ENCODE peak calls at places on chromosomes 6 and 20, in five cellular contexts. One of them, this sample, is unnamed.

GRCh38 chr6:169231790-169232506 is 21.7 kb downstream of the THBS2 start:
- DNase-seq in heart right ventricle: no peak
- DNase-seq in cardiac muscle cell: no peak
- DNase-seq in IMR-90: no peak
- DNase-seq in transverse colon: no peak
- DNase-seq in this sample: no peak

GRCh38 chr20:63847374-63848002 is 13.8 kb upstream of the ABHD16B start:
- DNase-seq in heart right ventricle: peak; percentile 72
- DNase-seq in cardiac muscle cell: no peak
- DNase-seq in IMR-90: no peak
- DNase-seq in transverse colon: no peak
- DNase-seq in this sample: no peak

GRCh38 chr6:169529931-169530761 is 171.7 kb downstream of the WDR27 start:
- DNase-seq in heart right ventricle: no peak
- DNase-seq in cardiac muscle cell: no peak
- DNase-seq in IMR-90: peak; percentile 80
- DNase-seq in transverse colon: peak; percentile 52
- DNase-seq in this sample: no peak

GRCh38 chr6:119142051-119142450 is 63.6 kb upstream of the FAM184A start:
- DNase-seq in heart right ventricle: no peak
- DNase-seq in cardiac muscle cell: no peak
- DNase-seq in IMR-90: no peak
- DNase-seq in transverse colon: no peak
- DNase-seq in this sample: no peak

GRCh38 chr6:81241717-81242116 is 510.8 kb downstream of the TENT5A start:
- DNase-seq in heart right ventricle: no peak
- DNase-seq in cardiac muscle cell: peak; percentile 40
- DNase-seq in IMR-90: peak; percentile 49
- DNase-seq in transverse colon: no peak
- DNase-seq in this sample: no peak

GRCh38 chr20:4867036-4867435 is 134.3 kb downstream of the SLC23A2 start:
- DNase-seq in heart right ventricle: no peak
- DNase-seq in cardiac muscle cell: no peak
- DNase-seq in IMR-90: no peak
- DNase-seq in transverse colon: no peak
- DNase-seq in this sample: no peak

GRCh38 chr20:40583195-40583594 is 105.8 kb downstream of the MAFB start:
- DNase-seq in heart right ventricle: no peak
- DNase-seq in cardiac muscle cell: no peak
- DNase-seq in IMR-90: no peak
- DNase-seq in transverse colon: peak; percentile 19
- DNase-seq in this sample: no peak

GRCh38 chr6:1792989-1793388 is 183.3 kb downstream of the FOXC1 start:
- DNase-seq in heart right ventricle: no peak
- DNase-seq in cardiac muscle cell: peak; percentile 28
- DNase-seq in IMR-90: peak; percentile 10
- DNase-seq in transverse colon: peak; percentile 19
- DNase-seq in this sample: no peak

GRCh38 chr6:155629652-155630051 is 174.0 kb upstream of the NOX3 start:
- DNase-seq in heart right ventricle: no peak
- DNase-seq in cardiac muscle cell: no peak
- DNase-seq in IMR-90: no peak
- DNase-seq in transverse colon: no peak
- DNase-seq in this sample: no peak

GRCh38 chr6:152632383-152632782 is 4.8 kb downstream of the SYNE1 start:
- DNase-seq in heart right ventricle: no peak
- DNase-seq in cardiac muscle cell: no peak
- DNase-seq in IMR-90: no peak
- DNase-seq in transverse colon: no peak
- DNase-seq in this sample: no peak

GRCh38 chr20:35598476-35598875 is 17.2 kb upstream of the SPAG4 start:
- DNase-seq in heart right ventricle: no peak
- DNase-seq in cardiac muscle cell: no peak
- DNase-seq in IMR-90: no peak
- DNase-seq in transverse colon: no peak
- DNase-seq in this sample: no peak

GRCh38 chr6:160919713-160920112 is 71.9 kb upstream of the MAP3K4 start:
- DNase-seq in heart right ventricle: no peak
- DNase-seq in cardiac muscle cell: no peak
- DNase-seq in IMR-90: peak; percentile 83
- DNase-seq in transverse colon: no peak
- DNase-seq in this sample: no peak

GRCh38 chr6:159107451-159108260 is 61.5 kb upstream of the FNDC1 start:
- DNase-seq in heart right ventricle: no peak
- DNase-seq in cardiac muscle cell: no peak
- DNase-seq in IMR-90: no peak
- DNase-seq in transverse colon: peak; percentile 51
- DNase-seq in this sample: no peak

GRCh38 chr6:127188752-127189151 is 70.3 kb downstream of the RSPO3 start:
- DNase-seq in heart right ventricle: no peak
- DNase-seq in cardiac muscle cell: no peak
- DNase-seq in IMR-90: no peak
- DNase-seq in transverse colon: no peak
- DNase-seq in this sample: no peak

GRCh38 chr6:38773338-38773737 is 58.2 kb downstream of the DNAH8 start:
- DNase-seq in heart right ventricle: no peak
- DNase-seq in cardiac muscle cell: peak; percentile 3
- DNase-seq in IMR-90: no peak
- DNase-seq in transverse colon: peak; percentile 22
- DNase-seq in this sample: no peak

GRCh38 chr6:145736854-145737181 is 1.5 kb upstream of the EPM2A start:
- DNase-seq in heart right ventricle: no peak
- DNase-seq in cardiac muscle cell: peak; percentile 14
- DNase-seq in IMR-90: peak; percentile 69
- DNase-seq in transverse colon: peak; percentile 8
- DNase-seq in this sample: no peak

GRCh38 chr6:105207524-105208269 is 27.9 kb upstream of the POPDC3 start:
- DNase-seq in heart right ventricle: no peak
- DNase-seq in cardiac muscle cell: no peak
- DNase-seq in IMR-90: peak; percentile 73
- DNase-seq in transverse colon: no peak
- DNase-seq in this sample: no peak

GRCh38 chr20:58251979-58252591 is 23.6 kb upstream of the ANKRD60 start:
- DNase-seq in heart right ventricle: no peak
- DNase-seq in cardiac muscle cell: no peak
- DNase-seq in IMR-90: peak; percentile 96
- DNase-seq in transverse colon: no peak
- DNase-seq in this sample: no peak

GRCh38 chr20:13858496-13859270 is 73.9 kb downstream of the NDUFAF5 start:
- DNase-seq in heart right ventricle: no peak
- DNase-seq in cardiac muscle cell: no peak
- DNase-seq in IMR-90: no peak
- DNase-seq in transverse colon: no peak
- DNase-seq in this sample: no peak

GRCh38 chr20:60213126-60213893 is 255.1 kb downstream of the CDH26 start:
- DNase-seq in heart right ventricle: no peak
- DNase-seq in cardiac muscle cell: no peak
- DNase-seq in IMR-90: no peak
- DNase-seq in transverse colon: no peak
- DNase-seq in this sample: no peak

GRCh38 chr6:116459927-116460326 is 1.2 kb upstream of the CALHM6 start:
- DNase-seq in heart right ventricle: no peak
- DNase-seq in cardiac muscle cell: no peak
- DNase-seq in IMR-90: no peak
- DNase-seq in transverse colon: no peak
- DNase-seq in this sample: no peak

GRCh38 chr20:8930691-8931090 is 138.2 kb upstream of the PLCB4 start:
- DNase-seq in heart right ventricle: no peak
- DNase-seq in cardiac muscle cell: no peak
- DNase-seq in IMR-90: peak; percentile 31
- DNase-seq in transverse colon: no peak
- DNase-seq in this sample: no peak

GRCh38 chr6:54283877-54284860 is 24.1 kb upstream of the TINAG start:
- DNase-seq in heart right ventricle: no peak
- DNase-seq in cardiac muscle cell: no peak
- DNase-seq in IMR-90: peak; percentile 34
- DNase-seq in transverse colon: no peak
- DNase-seq in this sample: no peak

DNA sequence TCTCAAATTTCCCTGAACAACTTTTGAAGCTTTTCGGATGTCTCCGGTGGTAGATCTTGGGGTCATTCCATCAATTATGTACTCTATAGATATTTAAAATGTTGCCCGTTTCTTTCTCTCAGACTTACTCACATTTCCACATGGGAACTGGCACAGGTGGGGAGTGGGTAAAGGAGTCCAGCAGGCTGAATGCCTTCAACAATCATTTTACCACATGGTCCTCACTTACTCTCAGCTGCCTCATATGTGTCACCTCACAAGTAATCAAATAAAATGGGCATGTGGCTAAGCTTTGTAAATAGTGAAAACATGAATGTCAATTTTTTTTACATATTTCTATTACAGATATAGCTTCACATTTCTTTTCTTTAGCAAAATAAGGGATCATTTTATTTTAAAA is 677 bp downstream of the HLA-DQA1 start:
- DNase-seq in heart right ventricle: no peak
- DNase-seq in cardiac muscle cell: no peak
- DNase-seq in IMR-90: no peak
- DNase-seq in transverse colon: no peak
- DNase-seq in this sample: no peak
- H3K4me1 ChIP-seq in heart right ventricle: no peaks in the 10 kb centered on the region
- H3K4me1 ChIP-seq in cardiac muscle cell: no peaks in the 10 kb centered on the region
- H3K4me1 ChIP-seq in IMR-90: no peaks in the 10 kb centered on the region
- H3K4me1 ChIP-seq in transverse colon: no peaks in the 10 kb centered on the region
- H3K4me1 ChIP-seq in this sample: no peaks in the 10 kb centered on the region

GRCh38 chr6:120357447-120357846 is 976.8 kb downstream of the TBC1D32 start:
- DNase-seq in heart right ventricle: peak; percentile 22
- DNase-seq in cardiac muscle cell: no peak
- DNase-seq in IMR-90: no peak
- DNase-seq in transverse colon: no peak
- DNase-seq in this sample: no peak

GRCh38 chr6:120355822-120356221 is 978.5 kb downstream of the TBC1D32 start:
- DNase-seq in heart right ventricle: no peak
- DNase-seq in cardiac muscle cell: no peak
- DNase-seq in IMR-90: no peak
- DNase-seq in transverse colon: no peak
- DNase-seq in this sample: no peak

GRCh38 chr6:120352491-120352890 is 981.8 kb downstream of the TBC1D32 start:
- DNase-seq in heart right ventricle: no peak
- DNase-seq in cardiac muscle cell: no peak
- DNase-seq in IMR-90: no peak
- DNase-seq in transverse colon: no peak
- DNase-seq in this sample: no peak

GRCh38 chr6:120354452-120355098 is 979.7 kb downstream of the TBC1D32 start:
- DNase-seq in heart right ventricle: no peak
- DNase-seq in cardiac muscle cell: no peak
- DNase-seq in IMR-90: no peak
- DNase-seq in transverse colon: no peak
- DNase-seq in this sample: no peak
- H3K27ac ChIP-seq in heart right ventricle: no peak overlapping the region
- H3K27ac ChIP-seq in cardiac muscle cell: no peak overlapping the region
- H3K27ac ChIP-seq in IMR-90: no peak overlapping the region
- H3K27ac ChIP-seq in transverse colon: no peak overlapping the region
- H3K27ac ChIP-seq in this sample: no peak overlapping the region

GRCh38 chr20:53931597-53931996 is 138.8 kb downstream of the BCAS1 start:
- DNase-seq in heart right ventricle: no peak
- DNase-seq in cardiac muscle cell: no peak
- DNase-seq in IMR-90: no peak
- DNase-seq in transverse colon: no peak
- DNase-seq in this sample: no peak

GRCh38 chr20:53929974-53930650 is 140.3 kb downstream of the BCAS1 start:
- DNase-seq in heart right ventricle: no peak
- DNase-seq in cardiac muscle cell: no peak
- DNase-seq in IMR-90: no peak
- DNase-seq in transverse colon: no peak
- DNase-seq in this sample: no peak

GRCh38 chr20:53933232-53933846 is 137.1 kb downstream of the BCAS1 start:
- DNase-seq in heart right ventricle: no peak
- DNase-seq in cardiac muscle cell: no peak
- DNase-seq in IMR-90: no peak
- DNase-seq in transverse colon: no peak
- DNase-seq in this sample: no peak

GRCh38 chr20:53929399-53929798 is 141.0 kb downstream of the BCAS1 start:
- DNase-seq in heart right ventricle: no peak
- DNase-seq in cardiac muscle cell: no peak
- DNase-seq in IMR-90: no peak
- DNase-seq in transverse colon: no peak
- DNase-seq in this sample: no peak

DNA sequence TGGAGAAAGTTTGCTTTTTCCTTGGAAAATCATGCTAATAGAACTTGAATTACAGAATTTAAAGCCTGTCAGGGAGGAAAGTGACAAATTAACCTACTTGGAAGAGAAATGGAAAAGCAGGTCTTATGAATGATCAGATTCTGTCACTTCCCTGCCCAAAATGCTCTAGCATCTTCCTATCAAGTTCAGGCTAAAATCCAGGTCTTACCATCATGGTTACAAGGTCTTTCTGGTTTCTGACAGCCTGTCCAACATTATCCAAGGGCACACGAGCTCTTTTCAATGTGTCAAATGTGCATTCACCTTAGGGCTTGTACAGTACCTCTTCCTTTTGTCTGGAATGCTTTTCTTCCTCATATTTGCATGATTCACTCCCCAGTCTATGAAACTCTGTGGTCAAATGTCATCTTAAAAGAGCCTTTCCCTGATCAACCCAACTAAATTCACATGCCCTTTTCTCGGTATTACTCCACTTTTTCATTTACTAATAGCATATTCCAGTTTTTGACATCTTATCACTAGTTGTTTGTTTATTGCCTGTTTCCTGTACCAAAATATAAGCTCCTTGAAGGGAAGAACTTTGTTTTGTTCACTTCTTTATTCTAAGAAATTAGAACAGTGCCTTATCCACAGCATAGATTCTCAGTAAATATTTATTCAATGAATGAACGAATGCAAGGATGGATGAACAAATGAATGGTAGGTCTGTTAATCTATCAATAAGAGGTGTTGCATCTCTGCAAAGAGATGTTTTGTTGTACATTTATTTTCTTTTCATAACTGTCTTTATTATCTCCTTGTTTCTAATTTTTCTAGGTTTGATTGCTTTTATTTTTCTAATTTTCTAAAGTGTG is 139.5 kb downstream of the BCAS1 start:
- DNase-seq in heart right ventricle: no peak
- DNase-seq in cardiac muscle cell: no peak
- DNase-seq in IMR-90: peak; percentile 34
- DNase-seq in transverse colon: no peak
- DNase-seq in this sample: no peak
- TF ChIP-seq CTCF in heart right ventricle: no peak
- TF ChIP-seq CTCF in cardiac muscle cell: no peak
- TF ChIP-seq CTCF in IMR-90: no peak
- TF ChIP-seq CTCF in transverse colon: no peak
- TF ChIP-seq CTCF in this sample: no peak

GRCh38 chr20:20411841-20412240 is 43.9 kb downstream of the INSM1 start:
- DNase-seq in heart right ventricle: no peak
- DNase-seq in cardiac muscle cell: no peak
- DNase-seq in IMR-90: no peak
- DNase-seq in transverse colon: no peak
- DNase-seq in this sample: no peak

GRCh38 chr20:20412750-20413149 is 44.8 kb downstream of the INSM1 start:
- DNase-seq in heart right ventricle: no peak
- DNase-seq in cardiac muscle cell: no peak
- DNase-seq in IMR-90: no peak
- DNase-seq in transverse colon: no peak
- DNase-seq in this sample: no peak

GRCh38 chr20:20409326-20409725 is 41.4 kb downstream of the INSM1 start:
- DNase-seq in heart right ventricle: no peak
- DNase-seq in cardiac muscle cell: no peak
- DNase-seq in IMR-90: no peak
- DNase-seq in transverse colon: no peak
- DNase-seq in this sample: no peak

GRCh38 chr20:20411382-20411781 is 43.5 kb downstream of the INSM1 start:
- DNase-seq in heart right ventricle: no peak
- DNase-seq in cardiac muscle cell: no peak
- DNase-seq in IMR-90: no peak
- DNase-seq in transverse colon: no peak
- DNase-seq in this sample: no peak

GRCh38 chr20:20410678-20411077 is 42.8 kb downstream of the INSM1 start:
- DNase-seq in heart right ventricle: peak; percentile 51
- DNase-seq in cardiac muscle cell: peak; percentile 71
- DNase-seq in IMR-90: no peak
- DNase-seq in transverse colon: peak; percentile 57
- DNase-seq in this sample: peak; percentile 58
- H3K4me1 ChIP-seq in heart right ventricle: peaks cover 25% of the 10 kb centered on the region
- H3K4me1 ChIP-seq in cardiac muscle cell: peaks cover 13% of the 10 kb centered on the region
- H3K4me1 ChIP-seq in IMR-90: no peaks in the 10 kb centered on the region
- H3K4me1 ChIP-seq in transverse colon: no peaks in the 10 kb centered on the region
- H3K4me1 ChIP-seq in this sample: peaks cover 24% of the 10 kb centered on the region

This sample was measured in left ventricle myocardium inferior.